ENCODE peak calls at places on chromosome 12, in five cellular contexts. L is neural progenitor cell; A is Caco-2; K is NT2/D1; V is Jurkat, Clone E6-1. E is an unnamed sample.

GRCh38 chr12:115227137-115227615 is 543.2 kb upstream of the TBX3 start:
- DNase-seq in L (no peak), K (no peak), A (peak), V (no peak), E (no peak)

GRCh38 chr12:49603721-49604120 is 1.7 kb downstream of the FAM186B start:
- DNase-seq in L (no peak), V (no peak), K (no peak), A (no peak), E (no peak)

GRCh38 chr12:103673487-103673886 is 86.4 kb downstream of the STAB2 start:
- DNase-seq in L (no peak), A (no peak), V (no peak), K (no peak), E (no peak)

GRCh38 chr12:128042825-128043224 is 224.1 kb upstream of the TMEM132C start:
- DNase-seq in L (no peak), A (no peak), V (no peak), K (no peak), E (no peak)

GRCh38 chr12:102503056-102503681 is 22.8 kb upstream of the IGF1 start:
- DNase-seq in V (no peak), K (no peak), L (no peak), A (no peak), E (no peak)

GRCh38 chr12:52519826-52520662 is at the start of gene KRT5:
- DNase-seq in K (no peak), A (peak), L (no peak), V (no peak), E (no peak)

GRCh38 chr12:57093412-57094193 is 4.7 kb downstream of the NAB2 start:
- DNase-seq in A (peak), L (peak), K (no peak), V (no peak), E (no peak)

GRCh38 chr12:52579468-52580450 is 6.1 kb upstream of the KRT74 start:
- DNase-seq in L (no peak), K (no peak), V (no peak), A (peak), E (no peak)

GRCh38 chr12:6380141-6381121 is 3.5 kb upstream of the LTBR start:
- DNase-seq in A (no peak), L (peak), V (no peak), K (no peak), E (no peak)

GRCh38 chr12:50614167-50614762 is 109.5 kb downstream of the DIP2B start:
- DNase-seq in A (no peak), K (peak), L (no peak), V (no peak), E (no peak)

GRCh38 chr12:6478406-6478805 is 7.9 kb upstream of the VAMP1 start:
- DNase-seq in V (no peak), L (no peak), A (no peak), K (no peak), E (no peak)

GRCh38 chr12:57085999-57086950 is 2.6 kb upstream of the NAB2 start:
- DNase-seq in A (peak), K (no peak), V (peak), L (peak), E (no peak)

GRCh38 chr12:12673296-12673695 is 22.7 kb downstream of the GPR19 start:
- DNase-seq in L (no peak), V (peak), A (no peak), K (no peak), E (no peak)

GRCh38 chr12:26523708-26524150 is 309.3 kb downstream of the ITPR2 start:
- DNase-seq in L (no peak), V (no peak), K (no peak), A (peak), E (peak)

GRCh38 chr12:50102648-50103309 is 1.0 kb upstream of the GPD1 start:
- DNase-seq in K (no peak), V (no peak), A (no peak), L (no peak), E (no peak)

GRCh38 chr12:50765325-50765911 is 1.5 kb downstream of the ATF1 start:
- DNase-seq in L (peak), K (no peak), A (no peak), V (peak), E (no peak)

GRCh38 chr12:4267904-4268548 is 5.5 kb upstream of the CCND2 start:
- DNase-seq in A (no peak), L (no peak), V (no peak), K (no peak), E (no peak)

GRCh38 chr12:53994691-53995310 is 5.2 kb upstream of the HOXC9 start:
- DNase-seq in A (no peak), V (no peak), L (no peak), K (no peak), E (no peak)
- H3K4me3 ChIP-seq in A (peak), V (no peak), L (no peak), K (no peak), E (no peak)

GRCh38 chr12:81257952-81258551 is 180.2 kb downstream of the ACSS3 start:
- DNase-seq in K (peak), L (peak), A (no peak), V (peak), E (peak)
- H3K4me3 ChIP-seq in K (no peak), L (no peak), A (no peak), V (no peak), E (no peak)

GRCh38 chr12:124424516-124424905 is 129.6 kb downstream of the RFLNA start:
- DNase-seq in A (no peak), V (no peak), L (no peak), K (no peak), E (no peak)

GRCh38 chr12:124422142-124422569 is 127.3 kb downstream of the RFLNA start:
- DNase-seq in L (no peak), V (no peak), K (no peak), A (no peak), E (no peak)

GRCh38 chr12:124420972-124421674 is 126.2 kb downstream of the RFLNA start:
- DNase-seq in L (no peak), V (no peak), K (no peak), A (no peak), E (no peak)

GRCh38 chr12:124423683-124424515 is 129.0 kb downstream of the RFLNA start:
- DNase-seq in K (no peak), V (no peak), L (no peak), A (no peak), E (no peak)

GRCh38 chr12:124422570-124423523 is 128.0 kb downstream of the RFLNA start:
- DNase-seq in L (no peak), K (no peak), V (no peak), A (no peak), E (peak)
- H3K4me3 ChIP-seq in L (no peak), K (peak), V (no peak), A (no peak), E (no peak)

GRCh38 chr12:58919271-58920101 is 818 bp downstream of the LRIG3 start:
- DNase-seq in A (no peak), V (no peak), L (peak), K (peak), E (no peak)
- H3K4me3 ChIP-seq in A (peak), V (peak), L (peak), K (peak), E (peak)

GRCh38 chr12:106112094-106112822 is 26.5 kb downstream of the NUAK1 start:
- DNase-seq in V (no peak), K (no peak), A (no peak), L (no peak), E (no peak)

GRCh38 chr12:106113042-106113441 is 25.7 kb downstream of the NUAK1 start:
- DNase-seq in K (no peak), L (no peak), A (no peak), V (no peak), E (no peak)

GRCh38 chr12:106113446-106114083 is 25.2 kb downstream of the NUAK1 start:
- DNase-seq in L (no peak), V (no peak), K (no peak), A (no peak), E (no peak)

GRCh38 chr12:106115450-106115849 is 23.3 kb downstream of the NUAK1 start:
- DNase-seq in A (no peak), V (no peak), K (no peak), L (peak), E (no peak)

GRCh38 chr12:106114084-106115068 is 24.4 kb downstream of the NUAK1 start:
- DNase-seq in A (no peak), L (no peak), V (no peak), K (no peak), E (no peak)
- H3K4me3 ChIP-seq in A (no peak), L (no peak), V (no peak), K (no peak), E (no peak)

GRCh38 chr12:113318900-113319628 is 15.8 kb downstream of the SLC8B1 start:
- DNase-seq in A (no peak), L (peak), K (no peak), V (no peak), E (no peak)
- H3K4me3 ChIP-seq in A (no peak), L (no peak), K (no peak), V (no peak), E (no peak)

GRCh38 chr12:116361404-116362223 is 84.1 kb upstream of the MED13L start:
- DNase-seq in K (no peak), L (no peak), V (peak), A (no peak), E (no peak)
- H3K4me3 ChIP-seq in K (no peak), L (no peak), V (no peak), A (no peak), E (no peak)

GRCh38 chr12:55737581-55738112 is 5.3 kb upstream of the GDF11 start:
- DNase-seq in V (no peak), L (peak), A (no peak), K (no peak), E (no peak)
- H3K4me3 ChIP-seq in V (peak), L (peak), A (peak), K (peak), E (peak)